ENCODE peak calls at places on chromosomes 11 and 22, in four cellular contexts. Y is Panc1; R is NCI-H1930; G is activated CD8-positive, alpha-beta memory T cell treated with anti-CD3 and anti-CD28 coated beads for 24 hours. Z is an unnamed sample.

GRCh38 chr11:117456027-117456720 is 128.5 kb downstream of the CEP164 start:
- DNase-seq in R (no peak), G (no peak), Y (no peak), Z (no peak)

GRCh38 chr11:122167100-122167499 is 51.1 kb upstream of the BLID start:
- DNase-seq in Y (no peak), G (no peak), R (no peak), Z (no peak)

GRCh38 chr11:43576834-43577521 is 103.6 kb upstream of the HSD17B12 start:
- DNase-seq in R (peak), G (no peak), Y (no peak), Z (no peak)

GRCh38 chr11:73141031-73141308 is 1.1 kb downstream of the FCHSD2 start:
- DNase-seq in R (no peak), Y (no peak), G (no peak), Z (no peak)

GRCh38 chr11:72924568-72925190 is 110.5 kb downstream of the ATG16L2 start:
- DNase-seq in R (no peak), G (no peak), Y (peak), Z (no peak)

GRCh38 chr22:22927196-22927887 is 39.7 kb downstream of the IGLL5 start:
- DNase-seq in Y (no peak), R (no peak), G (no peak), Z (no peak)

GRCh38 chr11:88402192-88402715 is 64.7 kb upstream of the CTSC start:
- DNase-seq in Y (no peak), G (no peak), R (no peak), Z (no peak)

GRCh38 chr22:50144005-50144614 is 26.4 kb upstream of the PANX2 start:
- DNase-seq in G (no peak), Y (no peak), R (no peak), Z (no peak)

GRCh38 chr22:44181033-44181911 is 547 bp downstream of the PARVG start:
- DNase-seq in G (peak), R (no peak), Y (no peak), Z (no peak)

GRCh38 chr22:41237707-41238569 is 2.8 kb downstream of the CHADL start:
- DNase-seq in Y (no peak), G (peak), R (peak), Z (no peak)

GRCh38 chr11:116707746-116708145 is 65.0 kb downstream of the BUD13 start:
- DNase-seq in R (no peak), Y (no peak), G (no peak), Z (no peak)

GRCh38 chr11:1335811-1336761 is 26.7 kb upstream of the TOLLIP start:
- DNase-seq in R (peak), Y (no peak), G (peak), Z (no peak)

GRCh38 chr11:833849-834311 is 1.1 kb downstream of the CD151 start:
- DNase-seq in R (no peak), G (no peak), Y (no peak), Z (no peak)

GRCh38 chr11:64261556-64262080 is 10.3 kb downstream of the PLCB3 start:
- DNase-seq in G (no peak), Y (no peak), R (no peak), Z (no peak)

GRCh38 chr11:65433657-65434056 is 11.1 kb downstream of the NEAT1 start:
- DNase-seq in G (no peak), R (no peak), Y (no peak), Z (no peak)

GRCh38 chr11:117226388-117227385 is 5.2 kb downstream of the PCSK7 start:
- DNase-seq in Y (peak), R (peak), G (no peak), Z (no peak)

GRCh38 chr11:115504279-115505158 is at the start of gene CADM1:
- DNase-seq in G (peak), Y (peak), R (peak), Z (peak)

GRCh38 chr11:14971865-14972580 is at the start of gene CALCA:
- DNase-seq in R (no peak), G (no peak), Y (no peak), Z (no peak)

GRCh38 chr22:27213766-27214581 is 556.6 kb downstream of the MIAT start:
- DNase-seq in Y (no peak), R (no peak), G (no peak), Z (no peak)

GRCh38 chr11:126592496-126593410 is 237.3 kb downstream of the ST3GAL4 start:
- DNase-seq in G (no peak), Y (no peak), R (no peak), Z (no peak)

GRCh38 chr22:42321908-42322561 is 51.6 kb upstream of the TCF20 start:
- DNase-seq in G (no peak), Y (no peak), R (peak), Z (no peak)

GRCh38 chr11:12244156-12244555 is 133.2 kb upstream of the PARVA start:
- DNase-seq in Y (no peak), R (no peak), G (no peak), Z (no peak)

GRCh38 chr22:25137577-25138525 is 61.8 kb upstream of the CRYBB3 start:
- DNase-seq in Y (no peak), R (no peak), G (no peak), Z (no peak)

GRCh38 chr11:115444542-115444941 is 59.7 kb downstream of the CADM1 start:
- DNase-seq in G (no peak), R (no peak), Y (no peak), Z (no peak)

GRCh38 chr11:94796863-94797262 is 28.7 kb downstream of the AMOTL1 start:
- DNase-seq in R (no peak), Y (no peak), G (no peak), Z (no peak)

GRCh38 chr11:19428206-19429001 is 187.7 kb upstream of the E2F8 start:
- DNase-seq in G (no peak), Y (no peak), R (no peak), Z (no peak)

GRCh38 chr11:75347781-75348613 is 3.5 kb downstream of the ARRB1 start:
- DNase-seq in R (no peak), Y (no peak), G (no peak), Z (no peak)

GRCh38 chr11:69044111-69045013 is 4.4 kb upstream of the TPCN2 start:
- DNase-seq in Y (peak), R (no peak), G (no peak), Z (no peak)

GRCh38 chr11:134750619-134751018 is 338.6 kb upstream of the B3GAT1 start:
- DNase-seq in Y (no peak), G (no peak), R (no peak), Z (peak)